ENCODE peak calls at places on chromosomes 6 and 20, in six cellular contexts. One of them, this sample, is unnamed.
A peak's percentile ranks its signal among the peaks of the same experiment; 100 is the strongest.

GRCh38 chr6:11682525-11682924 is 96.1 kb downstream of the ADTRP start:
- DNase-seq in HCT116: no peak
- DNase-seq in GM04504: no peak
- DNase-seq in COR-L47: no peak
- DNase-seq in RKO: no peak
- DNase-seq in NCI-H1092 treated with DMSO at 0.1 percent for 48 hours: no peak
- DNase-seq in this sample: no peak

GRCh38 chr20:25341716-25342680 is 48.6 kb downstream of the ABHD12 start:
- DNase-seq in HCT116: no peak
- DNase-seq in GM04504: peak; percentile 21
- DNase-seq in COR-L47: no peak
- DNase-seq in RKO: no peak
- DNase-seq in NCI-H1092 treated with DMSO at 0.1 percent for 48 hours: peak; percentile 33
- DNase-seq in this sample: no peak

GRCh38 chr6:84866715-84867114 is 102.3 kb upstream of the TBX18 start:
- DNase-seq in HCT116: no peak
- DNase-seq in GM04504: no peak
- DNase-seq in COR-L47: no peak
- DNase-seq in RKO: no peak
- DNase-seq in NCI-H1092 treated with DMSO at 0.1 percent for 48 hours: no peak
- DNase-seq in this sample: no peak

GRCh38 chr6:170434821-170435155 is 118.3 kb downstream of the PSMB1 start:
- DNase-seq in HCT116: no peak
- DNase-seq in GM04504: no peak
- DNase-seq in COR-L47: no peak
- DNase-seq in RKO: no peak
- DNase-seq in NCI-H1092 treated with DMSO at 0.1 percent for 48 hours: no peak
- DNase-seq in this sample: no peak

GRCh38 chr6:131383421-131384411 is 189.3 kb upstream of the ARG1 start:
- DNase-seq in HCT116: no peak
- DNase-seq in GM04504: no peak
- DNase-seq in COR-L47: no peak
- DNase-seq in RKO: no peak
- DNase-seq in NCI-H1092 treated with DMSO at 0.1 percent for 48 hours: no peak
- DNase-seq in this sample: no peak

GRCh38 chr20:3313681-3314080 is 74.7 kb upstream of the SLC4A11 start:
- DNase-seq in HCT116: no peak
- DNase-seq in GM04504: no peak
- DNase-seq in COR-L47: no peak
- DNase-seq in RKO: no peak
- DNase-seq in NCI-H1092 treated with DMSO at 0.1 percent for 48 hours: no peak
- DNase-seq in this sample: no peak

GRCh38 chr20:58706150-58706892 is 13.7 kb downstream of the NPEPL1 start:
- DNase-seq in HCT116: no peak
- DNase-seq in GM04504: no peak
- DNase-seq in COR-L47: no peak
- DNase-seq in RKO: no peak
- DNase-seq in NCI-H1092 treated with DMSO at 0.1 percent for 48 hours: no peak
- DNase-seq in this sample: no peak

GRCh38 chr6:52116605-52116948 is 29.2 kb upstream of the PKHD1 start:
- DNase-seq in HCT116: no peak
- DNase-seq in GM04504: no peak
- DNase-seq in COR-L47: no peak
- DNase-seq in RKO: no peak
- DNase-seq in NCI-H1092 treated with DMSO at 0.1 percent for 48 hours: no peak
- DNase-seq in this sample: no peak

GRCh38 chr6:51019785-51020184 is 201.1 kb downstream of the TFAP2B start:
- DNase-seq in HCT116: no peak
- DNase-seq in GM04504: no peak
- DNase-seq in COR-L47: no peak
- DNase-seq in RKO: no peak
- DNase-seq in NCI-H1092 treated with DMSO at 0.1 percent for 48 hours: no peak
- DNase-seq in this sample: no peak

GRCh38 chr6:1536526-1537429 is 72.9 kb upstream of the FOXC1 start:
- DNase-seq in HCT116: no peak
- DNase-seq in GM04504: no peak
- DNase-seq in COR-L47: no peak
- DNase-seq in RKO: no peak
- DNase-seq in NCI-H1092 treated with DMSO at 0.1 percent for 48 hours: no peak
- DNase-seq in this sample: no peak

GRCh38 chr6:39048481-39049399 is at the start of gene GLP1R:
- DNase-seq in HCT116: no peak
- DNase-seq in GM04504: no peak
- DNase-seq in COR-L47: no peak
- DNase-seq in RKO: no peak
- DNase-seq in NCI-H1092 treated with DMSO at 0.1 percent for 48 hours: peak; percentile 5
- DNase-seq in this sample: no peak

GRCh38 chr6:35088281-35089215 is 52.6 kb downstream of the TCP11 start:
- DNase-seq in HCT116: no peak
- DNase-seq in GM04504: no peak
- DNase-seq in COR-L47: no peak
- DNase-seq in RKO: no peak
- DNase-seq in NCI-H1092 treated with DMSO at 0.1 percent for 48 hours: no peak
- DNase-seq in this sample: no peak

GRCh38 chr6:24072038-24072746 is 53.8 kb upstream of the NRSN1 start:
- DNase-seq in HCT116: no peak
- DNase-seq in GM04504: no peak
- DNase-seq in COR-L47: no peak
- DNase-seq in RKO: no peak
- DNase-seq in NCI-H1092 treated with DMSO at 0.1 percent for 48 hours: no peak
- DNase-seq in this sample: no peak

GRCh38 chr20:17897566-17898307 is 70.9 kb downstream of the SNX5 start:
- DNase-seq in HCT116: no peak
- DNase-seq in GM04504: no peak
- DNase-seq in COR-L47: no peak
- DNase-seq in RKO: no peak
- DNase-seq in NCI-H1092 treated with DMSO at 0.1 percent for 48 hours: no peak
- DNase-seq in this sample: no peak

GRCh38 chr20:32111763-32112162 is 2.2 kb downstream of the TM9SF4 start:
- DNase-seq in HCT116: no peak
- DNase-seq in GM04504: no peak
- DNase-seq in COR-L47: no peak
- DNase-seq in RKO: no peak
- DNase-seq in NCI-H1092 treated with DMSO at 0.1 percent for 48 hours: no peak
- DNase-seq in this sample: no peak

GRCh38 chr6:96469312-96469711 is 52.3 kb upstream of the UFL1 start:
- DNase-seq in HCT116: no peak
- DNase-seq in GM04504: no peak
- DNase-seq in COR-L47: no peak
- DNase-seq in RKO: no peak
- DNase-seq in NCI-H1092 treated with DMSO at 0.1 percent for 48 hours: no peak
- DNase-seq in this sample: no peak

GRCh38 chr6:110567957-110568696 is 91.7 kb upstream of the SLC22A16 start:
- DNase-seq in HCT116: no peak
- DNase-seq in GM04504: no peak
- DNase-seq in COR-L47: no peak
- DNase-seq in RKO: no peak
- DNase-seq in NCI-H1092 treated with DMSO at 0.1 percent for 48 hours: no peak
- DNase-seq in this sample: peak; percentile 54

GRCh38 chr6:124002377-124003081 is 198.9 kb downstream of the NKAIN2 start:
- DNase-seq in HCT116: no peak
- DNase-seq in GM04504: no peak
- DNase-seq in COR-L47: no peak
- DNase-seq in RKO: no peak
- DNase-seq in NCI-H1092 treated with DMSO at 0.1 percent for 48 hours: no peak
- DNase-seq in this sample: no peak

GRCh38 chr6:128036808-128037570 is 136.1 kb upstream of the THEMIS start:
- DNase-seq in HCT116: no peak
- DNase-seq in GM04504: no peak
- DNase-seq in COR-L47: no peak
- DNase-seq in RKO: no peak
- DNase-seq in NCI-H1092 treated with DMSO at 0.1 percent for 48 hours: no peak
- DNase-seq in this sample: no peak

GRCh38 chr6:4313044-4313686 is 177.8 kb upstream of the ECI2 start:
- DNase-seq in HCT116: peak; percentile 49
- DNase-seq in GM04504: peak; percentile 93
- DNase-seq in COR-L47: peak; percentile 49
- DNase-seq in RKO: peak; percentile 38
- DNase-seq in NCI-H1092 treated with DMSO at 0.1 percent for 48 hours: no peak
- DNase-seq in this sample: no peak

GRCh38 chr6:149860834-149861602 is 3.1 kb downstream of the LRP11 start:
- DNase-seq in HCT116: no peak
- DNase-seq in GM04504: no peak
- DNase-seq in COR-L47: no peak
- DNase-seq in RKO: no peak
- DNase-seq in NCI-H1092 treated with DMSO at 0.1 percent for 48 hours: no peak
- DNase-seq in this sample: no peak

GRCh38 chr6:44594471-44594870 is 207.0 kb downstream of the CDC5L start:
- DNase-seq in HCT116: no peak
- DNase-seq in GM04504: no peak
- DNase-seq in COR-L47: no peak
- DNase-seq in RKO: no peak
- DNase-seq in NCI-H1092 treated with DMSO at 0.1 percent for 48 hours: no peak
- DNase-seq in this sample: no peak

GRCh38 chr20:49583669-49584417 is 15.9 kb upstream of the PTGIS start:
- DNase-seq in HCT116: no peak
- DNase-seq in GM04504: no peak
- DNase-seq in COR-L47: peak; percentile 47
- DNase-seq in RKO: peak; percentile 27
- DNase-seq in NCI-H1092 treated with DMSO at 0.1 percent for 48 hours: peak; percentile 94
- DNase-seq in this sample: no peak

GRCh38 chr6:21149460-21149859 is 444.1 kb upstream of the SOX4 start:
- DNase-seq in HCT116: no peak
- DNase-seq in GM04504: peak; percentile 91
- DNase-seq in COR-L47: no peak
- DNase-seq in RKO: no peak
- DNase-seq in NCI-H1092 treated with DMSO at 0.1 percent for 48 hours: no peak
- DNase-seq in this sample: no peak

GRCh38 chr20:51529758-51530157 is 12.8 kb downstream of the NFATC2 start:
- DNase-seq in HCT116: no peak
- DNase-seq in GM04504: no peak
- DNase-seq in COR-L47: no peak
- DNase-seq in RKO: no peak
- DNase-seq in NCI-H1092 treated with DMSO at 0.1 percent for 48 hours: no peak
- DNase-seq in this sample: peak; percentile 61

GRCh38 chr6:99189823-99190721 is 159.4 kb downstream of the FAXC start:
- DNase-seq in HCT116: no peak
- DNase-seq in GM04504: no peak
- DNase-seq in COR-L47: no peak
- DNase-seq in RKO: no peak
- DNase-seq in NCI-H1092 treated with DMSO at 0.1 percent for 48 hours: no peak
- DNase-seq in this sample: no peak

GRCh38 chr20:57851025-57851682 is 141.3 kb upstream of the PMEPA1 start:
- DNase-seq in HCT116: no peak
- DNase-seq in GM04504: no peak
- DNase-seq in COR-L47: no peak
- DNase-seq in RKO: no peak
- DNase-seq in NCI-H1092 treated with DMSO at 0.1 percent for 48 hours: no peak
- DNase-seq in this sample: no peak

GRCh38 chr20:47382746-47383145 is 26.2 kb upstream of the ZMYND8 start:
- DNase-seq in HCT116: no peak
- DNase-seq in GM04504: no peak
- DNase-seq in COR-L47: no peak
- DNase-seq in RKO: no peak
- DNase-seq in NCI-H1092 treated with DMSO at 0.1 percent for 48 hours: no peak
- DNase-seq in this sample: no peak

GRCh38 chr6:169752074-169752623 is 727 bp downstream of the ERMARD start:
- DNase-seq in HCT116: no peak
- DNase-seq in GM04504: peak; percentile 3
- DNase-seq in COR-L47: no peak
- DNase-seq in RKO: peak; percentile 39
- DNase-seq in NCI-H1092 treated with DMSO at 0.1 percent for 48 hours: no peak
- DNase-seq in this sample: peak; percentile 33